ENCODE peak calls at places on chromosomes 13 and 19, in ten cellular contexts. F, D, P, E, R, O, Q, Y, A and K are unnamed samples.

GRCh38 chr13:111946214-111946613 is 120.7 kb upstream of the SOX1 start:
- DNase-seq in F (no peak), D (no peak), P (no peak), E (no peak), R (no peak), O (no peak), Q (no peak), Y (no peak), A (no peak), K (no peak)

GRCh38 chr19:11166281-11167142 is 10.9 kb upstream of the SPC24 start:
- DNase-seq in F (no peak), D (peak; percentile 50), P (no peak), E (peak; percentile 80), R (peak; percentile 54), O (no peak), Q (no peak), Y (peak; percentile 39), A (no peak), K (no peak)

GRCh38 chr13:19179916-19180315 is 1.7 kb downstream of the TUBA3C start:
- DNase-seq in F (no peak), D (no peak), P (no peak), E (no peak), R (no peak), O (no peak), Q (no peak), Y (no peak), A (no peak), K (no peak)

GRCh38 chr19:15235796-15236195 is 3.5 kb upstream of the EPHX3 start:
- DNase-seq in F (no peak), D (no peak), P (no peak), E (no peak), R (no peak), O (no peak), Q (no peak), Y (no peak), A (no peak), K (no peak)

GRCh38 chr13:87311165-87311564 is 360.0 kb upstream of the SLITRK5 start:
- DNase-seq in F (no peak), D (peak; percentile 5), P (no peak), E (no peak), R (no peak), O (no peak), Q (no peak), Y (no peak), A (no peak), K (no peak)

GRCh38 chr19:33905473-33905936 is 108.8 kb downstream of the KCTD15 start:
- DNase-seq in F (no peak), D (no peak), P (no peak), E (no peak), R (no peak), O (no peak), Q (peak; percentile 18), Y (no peak), A (peak; percentile 10), K (no peak)

GRCh38 chr13:112346899-112347229 is 29.3 kb upstream of the SPACA7 start:
- DNase-seq in F (peak; percentile 65), D (no peak), P (no peak), E (no peak), R (no peak), O (no peak), Q (no peak), Y (no peak), A (no peak), K (no peak)

GRCh38 chr19:46967578-46968018 is 52.0 kb upstream of the NPAS1 start:
- DNase-seq in F (no peak), D (no peak), P (no peak), E (no peak), R (no peak), O (no peak), Q (no peak), Y (peak; percentile 90), A (no peak), K (no peak)

GRCh38 chr19:19324059-19324755 is 3.6 kb downstream of the MAU2 start:
- DNase-seq in F (no peak), D (no peak), P (no peak), E (no peak), R (no peak), O (no peak), Q (no peak), Y (peak; percentile 73), A (no peak), K (no peak)

GRCh38 chr13:111664060-111664459 is 343.6 kb downstream of the TEX29 start:
- DNase-seq in F (no peak), D (no peak), P (no peak), E (no peak), R (no peak), O (no peak), Q (no peak), Y (no peak), A (no peak), K (no peak)

GRCh38 chr13:98033277-98034247 is 80.1 kb downstream of the IPO5 start:
- DNase-seq in F (peak; percentile 87), D (peak; percentile 61), P (peak; percentile 25), E (peak; percentile 81), R (peak; percentile 20), O (peak; percentile 50), Q (peak; percentile 33), Y (no peak), A (peak; percentile 43), K (no peak)

GRCh38 chr13:110664673-110665072 is 41.2 kb downstream of the CARS2 start:
- DNase-seq in F (no peak), D (no peak), P (no peak), E (no peak), R (no peak), O (no peak), Q (no peak), Y (no peak), A (no peak), K (no peak)

GRCh38 chr19:5147971-5148793 is 179.3 kb downstream of the KDM4B start:
- DNase-seq in F (peak; percentile 55), D (no peak), P (no peak), E (peak; percentile 46), R (peak; percentile 17), O (no peak), Q (no peak), Y (peak; percentile 31), A (no peak), K (no peak)

GRCh38 chr13:54433511-54434206 is 1405.0 kb downstream of the OLFM4 start:
- DNase-seq in F (no peak), D (no peak), P (no peak), E (no peak), R (no peak), O (no peak), Q (no peak), Y (no peak), A (no peak), K (no peak)

GRCh38 chr19:3981373-3981735 is 3.9 kb downstream of the EEF2 start:
- DNase-seq in F (no peak), D (no peak), P (no peak), E (no peak), R (no peak), O (no peak), Q (no peak), Y (no peak), A (no peak), K (no peak)

GRCh38 chr19:4354282-4354681 is 10.9 kb downstream of the MPND start:
- DNase-seq in F (no peak), D (no peak), P (no peak), E (no peak), R (no peak), O (no peak), Q (no peak), Y (no peak), A (no peak), K (no peak)

DNA sequence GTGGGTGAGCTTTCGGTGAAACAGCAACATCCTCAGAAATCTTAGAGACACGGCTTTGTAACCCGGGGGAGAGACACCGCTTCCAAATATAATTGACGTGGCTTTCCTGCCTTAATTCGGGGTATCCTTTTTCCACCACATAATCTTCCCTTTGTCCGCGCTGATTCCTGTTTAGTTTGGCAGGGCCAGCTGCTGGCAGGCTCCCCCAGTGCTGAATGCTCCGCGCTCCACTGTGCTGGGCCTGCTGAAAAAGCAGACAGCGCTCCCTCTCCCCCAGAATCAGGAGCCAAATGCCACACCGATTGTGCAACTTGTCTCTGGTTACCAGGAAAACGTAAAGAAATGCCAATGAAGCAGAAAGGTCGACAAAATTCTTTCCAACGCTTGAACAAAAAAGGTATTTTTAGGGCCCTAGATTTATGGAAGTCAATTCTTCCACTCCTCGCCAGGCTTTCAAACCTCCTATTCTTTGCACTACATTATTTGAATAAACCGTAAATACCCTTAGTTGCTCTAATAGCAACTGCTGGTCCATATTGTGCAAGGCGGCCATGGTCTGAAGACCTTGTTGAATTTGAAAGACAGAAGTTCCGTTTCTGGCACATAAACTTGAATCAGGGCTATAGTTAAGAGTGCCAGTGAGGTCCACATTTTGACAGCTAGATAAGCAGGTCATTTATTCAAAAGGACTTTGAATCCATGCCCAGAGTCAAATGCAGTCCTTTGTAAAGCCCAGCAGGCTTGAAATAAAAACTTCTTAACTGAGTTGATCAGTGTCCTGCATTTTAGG is 206.7 kb upstream of the RFC3 start:
- DNase-seq in F (peak; percentile 81), D (peak; percentile 88), P (peak; percentile 78), E (no peak), R (peak; percentile 39), O (peak; percentile 71), Q (no peak), Y (peak; percentile 48), A (no peak), K (no peak)
- TF ChIP-seq CTCF in F (no peak), D (no peak), P (no peak), E (no peak), R (no peak), O (no peak), Q (no peak), Y (no peak), A (no peak), K (no peak)

GRCh38 chr19:17871878-17872250 is at the start of gene SLC5A5:
- DNase-seq in F (no peak), D (no peak), P (no peak), E (no peak), R (no peak), O (no peak), Q (no peak), Y (no peak), A (peak; percentile 16), K (no peak)
- H3K4me3 ChIP-seq in F (no peak within 1 kb of the TSS), D (no peak within 1 kb of the TSS), P (no peak within 1 kb of the TSS), E (no peak within 1 kb of the TSS), R (no peak within 1 kb of the TSS), O (no peak within 1 kb of the TSS), Q (no peak within 1 kb of the TSS), Y (no peak within 1 kb of the TSS), A (no peak within 1 kb of the TSS), K (no peak within 1 kb of the TSS)

DNA sequence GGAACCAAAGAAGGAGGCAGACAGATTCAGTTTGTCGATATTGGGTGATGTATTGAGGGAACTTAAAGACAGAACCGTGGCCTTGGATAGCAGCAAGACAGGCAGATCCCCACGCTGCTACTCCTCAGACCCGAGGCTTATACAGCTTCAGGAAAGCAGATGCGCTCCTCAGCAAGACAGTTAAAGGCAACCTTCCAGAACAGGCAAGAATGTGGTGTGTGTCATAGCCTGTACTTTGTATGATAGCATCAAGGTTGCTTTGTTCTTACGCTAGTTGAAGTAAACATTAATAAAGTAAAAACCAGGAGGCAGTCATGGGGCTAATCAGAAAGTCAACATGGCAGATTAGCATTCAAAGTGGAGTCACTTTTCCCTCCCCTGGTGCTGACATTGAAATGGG is 473.2 kb downstream of the DCT start:
- DNase-seq in F (no peak), D (no peak), P (no peak), E (no peak), R (no peak), O (no peak), Q (no peak), Y (no peak), A (no peak), K (no peak)
- TF ChIP-seq CTCF in F (no peak), D (no peak), P (no peak), E (no peak), R (no peak), O (no peak), Q (no peak), Y (no peak), A (no peak), K (no peak)

GRCh38 chr13:40982772-40983171 is 36.3 kb downstream of the ELF1 start:
- DNase-seq in F (peak; percentile 93), D (peak; percentile 59), P (peak; percentile 68), E (peak; percentile 10), R (no peak), O (peak; percentile 13), Q (peak; percentile 37), Y (peak; percentile 24), A (no peak), K (peak; percentile 87)
- H3K4me3 ChIP-seq in F (peak overlapping the region; percentile 50), D (no peak overlapping the region), P (no peak overlapping the region), E (no peak overlapping the region), R (peak overlapping the region; percentile 11), O (no peak overlapping the region), Q (no peak overlapping the region), Y (peak overlapping the region; percentile 34), A (no peak overlapping the region), K (peak overlapping the region; percentile 60)